ENCODE peak calls at places on chromosomes 5 and 9, in seven cellular contexts. I, N, L, V, W, E and K are unnamed samples.

GRCh38 chr5:97191893-97192292 is 8.8 kb upstream of the RIOK2 start:
- DNase-seq in E (no peak), L (no peak), W (no peak), I (no peak), N (no peak), V (no peak), K (no peak)

GRCh38 chr5:178551468-178551867 is 38.7 kb downstream of the COL23A1 start:
- DNase-seq in W (no peak), N (no peak), L (no peak), E (no peak), I (no peak), V (no peak), K (no peak)

GRCh38 chr9:20219437-20219836 is 402.9 kb downstream of the MLLT3 start:
- DNase-seq in W (no peak), L (no peak), V (no peak), I (no peak), N (no peak), E (no peak), K (no peak)

GRCh38 chr9:33159760-33160127 is 7.4 kb downstream of the B4GALT1 start:
- DNase-seq in I (peak), L (no peak), W (no peak), N (no peak), E (no peak), V (no peak), K (no peak)

GRCh38 chr9:92737611-92738299 is 26.9 kb downstream of the BICD2 start:
- DNase-seq in V (no peak), W (no peak), N (no peak), L (no peak), I (no peak), E (no peak), K (no peak)

GRCh38 chr5:54469655-54470054 is 14.2 kb downstream of the HSPB3 start:
- DNase-seq in E (no peak), N (no peak), I (no peak), V (no peak), W (no peak), L (no peak), K (peak)

GRCh38 chr9:116318463-116319271 is 165.1 kb downstream of the PAPPA start:
- DNase-seq in V (peak), W (no peak), N (no peak), E (peak), I (no peak), L (no peak), K (no peak)

GRCh38 chr9:4197548-4197947 is 102.3 kb downstream of the GLIS3 start:
- DNase-seq in L (no peak), I (no peak), E (no peak), W (no peak), N (no peak), V (peak), K (no peak)

GRCh38 chr9:136886610-136887597 is 588 bp downstream of the TRAF2 start:
- DNase-seq in E (peak), L (no peak), I (no peak), W (peak), N (peak), V (peak), K (peak)

GRCh38 chr9:117555964-117556629 is 141.2 kb upstream of the ASTN2 start:
- DNase-seq in E (peak), W (peak), I (peak), N (peak), V (peak), L (no peak), K (peak)

GRCh38 chr5:168651654-168652053 is 72.5 kb upstream of the PANK3 start:
- DNase-seq in N (no peak), E (no peak), V (no peak), I (peak), W (peak), L (no peak), K (no peak)

GRCh38 chr5:9170026-9170425 is 375.8 kb downstream of the SEMA5A start:
- DNase-seq in E (no peak), W (no peak), N (no peak), L (no peak), I (no peak), V (no peak), K (no peak)

GRCh38 chr9:34124923-34125322 is 1.6 kb downstream of the DCAF12 start:
- DNase-seq in E (no peak), N (no peak), V (no peak), L (no peak), I (no peak), W (no peak), K (no peak)

GRCh38 chr5:142717582-142718215 is 31.8 kb upstream of the FGF1 start:
- DNase-seq in V (peak), I (no peak), W (peak), N (peak), E (no peak), L (peak), K (no peak)

GRCh38 chr9:37508834-37509206 is 23.1 kb downstream of the POLR1E start:
- DNase-seq in V (no peak), W (no peak), L (no peak), N (no peak), E (no peak), I (no peak), K (no peak)
- TF ChIP-seq CTCF in V (no peak), W (peak), L (no peak), N (no peak), E (no peak), I (no peak), K (no peak)

GRCh38 chr9:25224309-25224708 is 453.9 kb downstream of the TUSC1 start:
- DNase-seq in E (no peak), W (no peak), V (no peak), I (no peak), N (no peak), L (no peak), K (no peak)
- TF ChIP-seq CTCF in E (peak), W (no peak), V (no peak), I (no peak), N (peak), L (peak), K (no peak)

GRCh38 chr5:78591972-78592700 is 56.4 kb downstream of the LHFPL2 start:
- DNase-seq in N (no peak), I (no peak), V (no peak), E (no peak), L (no peak), W (no peak), K (peak)
- TF ChIP-seq CTCF in N (no peak), I (no peak), V (no peak), E (no peak), L (no peak), W (no peak), K (no peak)

GRCh38 chr9:69937358-69937757 is 106.3 kb upstream of the MAMDC2 start:
- DNase-seq in W (no peak), L (no peak), V (no peak), E (no peak), I (no peak), N (no peak), K (no peak)
- TF ChIP-seq CTCF in W (no peak), L (no peak), V (no peak), E (no peak), I (no peak), N (no peak), K (no peak)

GRCh38 chr5:36944607-36945225 is 68.1 kb downstream of the NIPBL start:
- DNase-seq in I (peak), N (no peak), E (no peak), L (no peak), W (no peak), V (peak), K (peak)
- TF ChIP-seq CTCF in I (no peak), N (peak), E (peak), L (peak), W (peak), V (peak), K (peak)

GRCh38 chr5:181050016-181050415 is 9.9 kb downstream of the BTNL9 start:
- DNase-seq in W (no peak), V (no peak), N (no peak), I (no peak), E (no peak), L (no peak), K (no peak)
- TF ChIP-seq CTCF in W (no peak), V (no peak), N (no peak), I (no peak), E (no peak), L (no peak), K (no peak)

GRCh38 chr5:92308679-92309078 is 925.6 kb upstream of the ARRDC3 start:
- DNase-seq in V (no peak), W (no peak), N (no peak), I (no peak), L (no peak), E (no peak), K (no peak)

GRCh38 chr5:92309336-92309991 is 926.3 kb upstream of the ARRDC3 start:
- DNase-seq in N (no peak), I (peak), V (peak), E (no peak), W (peak), L (no peak), K (peak)

GRCh38 chr5:92313385-92313784 is 930.3 kb upstream of the ARRDC3 start:
- DNase-seq in I (no peak), L (no peak), E (no peak), V (peak), N (no peak), W (no peak), K (no peak)
- TF ChIP-seq CTCF in I (no peak), L (peak), E (peak), V (no peak), N (no peak), W (no peak), K (no peak)

GRCh38 chr9:79579624-79580023 is 7.9 kb downstream of the TLE4 start:
- DNase-seq in I (no peak), E (no peak), W (no peak), N (no peak), L (no peak), V (no peak), K (no peak)

GRCh38 chr9:79578891-79579290 is 7.1 kb downstream of the TLE4 start:
- DNase-seq in E (no peak), N (no peak), V (no peak), W (no peak), I (no peak), L (no peak), K (no peak)

GRCh38 chr9:79581794-79582193 is 10.0 kb downstream of the TLE4 start:
- DNase-seq in I (peak), L (no peak), E (no peak), V (no peak), N (peak), W (no peak), K (no peak)

GRCh38 chr9:79580065-79580464 is 8.3 kb downstream of the TLE4 start:
- DNase-seq in I (no peak), W (no peak), V (no peak), E (no peak), L (no peak), N (no peak), K (no peak)

DNA sequence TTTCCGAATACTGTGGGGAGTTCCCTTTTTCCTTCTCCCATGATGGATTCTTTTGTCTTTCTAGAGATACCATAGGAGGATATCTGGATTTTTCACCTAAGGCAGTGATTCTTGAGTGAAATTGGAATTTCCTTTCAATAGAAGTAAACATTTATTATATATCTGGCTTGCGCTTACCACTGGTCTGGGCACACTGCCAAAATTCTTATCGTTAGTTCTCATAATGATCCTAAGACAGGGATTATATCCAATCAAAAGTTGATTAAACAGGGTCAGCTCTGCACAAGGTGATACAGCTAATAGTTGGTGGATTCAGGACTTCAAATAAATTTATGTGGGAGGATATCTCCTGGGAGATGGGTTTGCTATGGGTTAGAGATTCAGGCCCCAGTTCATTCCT is 9.6 kb downstream of the TLE4 start:
- DNase-seq in N (no peak), V (no peak), L (no peak), E (no peak), I (peak), W (no peak), K (no peak)
- TF ChIP-seq CTCF in N (no peak), V (no peak), L (no peak), E (no peak), I (no peak), W (no peak), K (no peak)

GRCh38 chr9:134366223-134367031 is 40.2 kb downstream of the RXRA start:
- DNase-seq in V (no peak), L (peak), I (peak), E (no peak), W (peak), N (no peak), K (no peak)

GRCh38 chr9:134365115-134365596 is 38.9 kb downstream of the RXRA start:
- DNase-seq in E (no peak), V (no peak), N (no peak), L (no peak), I (no peak), W (no peak), K (no peak)

GRCh38 chr9:134367061-134367460 is 40.8 kb downstream of the RXRA start:
- DNase-seq in L (no peak), V (no peak), W (no peak), E (no peak), N (no peak), I (no peak), K (no peak)

GRCh38 chr9:134364391-134365114 is 38.3 kb downstream of the RXRA start:
- DNase-seq in L (no peak), W (no peak), E (no peak), V (no peak), I (no peak), N (no peak), K (no peak)

GRCh38 chr9:134365791-134366222 is 39.6 kb downstream of the RXRA start:
- DNase-seq in W (peak), N (no peak), E (peak), I (no peak), V (peak), L (no peak), K (no peak)
- TF ChIP-seq CTCF in W (no peak), N (no peak), E (no peak), I (peak), V (no peak), L (no peak), K (no peak)

DNA sequence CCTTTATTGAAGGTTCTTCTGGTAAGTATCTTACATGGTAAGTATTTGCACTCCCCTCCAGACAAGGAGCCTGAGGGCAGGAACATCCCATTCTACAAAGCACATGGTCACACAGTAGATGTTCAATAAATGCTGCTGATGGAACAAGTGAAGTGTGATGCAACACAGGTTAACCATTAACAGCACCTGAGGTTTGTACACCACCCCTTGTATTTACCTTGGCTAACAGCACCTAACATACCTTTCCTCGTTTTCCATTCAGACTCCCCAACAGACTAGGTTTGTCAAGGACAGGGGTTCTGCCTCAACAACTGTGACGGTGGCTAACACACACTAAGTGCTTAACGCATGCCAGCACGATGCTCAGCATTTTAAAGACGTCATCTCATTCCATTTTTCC is 213.6 kb downstream of the MAPKAP1 start:
- DNase-seq in I (no peak), V (no peak), E (no peak), N (no peak), L (no peak), W (no peak), K (no peak)
- TF ChIP-seq CTCF in I (no peak), V (no peak), E (no peak), N (no peak), L (no peak), W (no peak), K (no peak)